ENCODE peak calls at places on chromosomes 7 and 10, in five cellular contexts. L, R, Y, V and O are unnamed samples.

GRCh38 chr7:72283309-72283708 is 128.8 kb downstream of the CALN1 start:
- DNase-seq in R (no peak), Y (peak; percentile 58), V (no peak), L (no peak), O (no peak)

GRCh38 chr10:79444243-79445119 is 943 bp downstream of the ZCCHC24 start:
- DNase-seq in V (peak; percentile 63), Y (peak; percentile 39), R (no peak), L (peak; percentile 63), O (no peak)

GRCh38 chr10:132714906-132715790 is 70.8 kb downstream of the NKX6-2 start:
- DNase-seq in Y (no peak), L (peak; percentile 83), V (no peak), R (no peak), O (no peak)

GRCh38 chr10:75187961-75188426 is 22.6 kb upstream of the VDAC2 start:
- DNase-seq in L (peak; percentile 15), V (peak; percentile 72), R (peak; percentile 38), Y (peak; percentile 10), O (no peak)

GRCh38 chr7:30925117-30925516 is 13.5 kb downstream of the AQP1 start:
- DNase-seq in R (no peak), Y (no peak), V (no peak), L (no peak), O (no peak)

GRCh38 chr10:74544106-74544505 is 282.3 kb upstream of the KAT6B start:
- DNase-seq in R (no peak), V (no peak), Y (no peak), L (no peak), O (no peak)

GRCh38 chr7:99514050-99514449 is 9.6 kb downstream of the ZKSCAN5 start:
- DNase-seq in L (no peak), R (no peak), V (peak; percentile 37), Y (no peak), O (no peak)

GRCh38 chr10:3805791-3806381 is 20.9 kb upstream of the KLF6 start:
- DNase-seq in R (no peak), V (peak; percentile 45), L (no peak), Y (no peak), O (peak; percentile 32)

GRCh38 chr10:42475168-42476098 is 162.9 kb downstream of the ZNF33B start:
- DNase-seq in V (no peak), L (peak; percentile 69), R (no peak), Y (peak; percentile 57), O (peak; percentile 39)

GRCh38 chr7:130491841-130492518 is at the start of gene MEST:
- DNase-seq in L (peak; percentile 73), V (no peak), Y (peak; percentile 41), R (no peak), O (no peak)

GRCh38 chr10:105328441-105328840 is 687.4 kb downstream of the SORCS3 start:
- DNase-seq in L (no peak), R (no peak), V (no peak), Y (no peak), O (no peak)

GRCh38 chr7:124072603-124073324 is 39.9 kb upstream of the TMEM229A start:
- DNase-seq in R (no peak), Y (peak; percentile 82), V (no peak), L (no peak), O (peak; percentile 37)

GRCh38 chr10:77363197-77363596 is 274.4 kb downstream of the KCNMA1 start:
- DNase-seq in V (no peak), R (no peak), L (no peak), Y (no peak), O (no peak)

GRCh38 chr10:123808873-123809272 is 82.7 kb downstream of the CPXM2 start:
- DNase-seq in V (no peak), L (no peak), R (no peak), Y (no peak), O (peak; percentile 44)

GRCh38 chr7:26200113-26200443 is 468 bp downstream of the HNRNPA2B1 start:
- DNase-seq in V (peak; percentile 43), L (peak; percentile 96), R (peak; percentile 66), Y (peak; percentile 51), O (no peak)

GRCh38 chr7:3995187-3995586 is 686.9 kb upstream of the FOXK1 start:
- DNase-seq in L (no peak), V (no peak), Y (no peak), R (no peak), O (no peak)

GRCh38 chr7:28405662-28406061 is 6.7 kb upstream of the CREB5 start:
- DNase-seq in L (no peak), Y (no peak), R (no peak), V (peak; percentile 21), O (no peak)

GRCh38 chr7:151460474-151460855 is 20.5 kb upstream of the CRYGN start:
- DNase-seq in L (no peak), R (no peak), V (no peak), Y (no peak), O (no peak)

GRCh38 chr10:122494833-122495232 is 33.5 kb downstream of the HTRA1 start:
- DNase-seq in L (no peak), Y (no peak), V (no peak), R (no peak), O (no peak)

GRCh38 chr10:98346847-98347246 is 68.1 kb downstream of the PYROXD2 start:
- DNase-seq in V (no peak), L (no peak), Y (no peak), R (no peak), O (no peak)

GRCh38 chr7:100888988-100889760 is at the start of gene UFSP1:
- DNase-seq in V (no peak), L (peak; percentile 93), R (no peak), Y (no peak), O (no peak)

GRCh38 chr10:123996302-123996701 is 97.1 kb downstream of the CHST15 start:
- DNase-seq in R (no peak), V (no peak), L (no peak), Y (no peak), O (no peak)

GRCh38 chr10:70034252-70034651 is 18.4 kb upstream of the MACROH2A2 start:
- DNase-seq in V (no peak), R (no peak), L (peak; percentile 6), Y (peak; percentile 51), O (no peak)

GRCh38 chr7:100369105-100369504 is 4.2 kb upstream of the PILRA start:
- DNase-seq in R (no peak), Y (no peak), L (no peak), V (peak; percentile 82), O (no peak)